ENCODE peak calls at places on chromosomes 6 and 20, in six cellular contexts. One of them, this sample, is unnamed.

GRCh38 chr6:31660998-31661866 is 654 bp upstream of the C6orf47 start:
- DNase-seq in heart right ventricle: no peak
- DNase-seq in cardiac muscle cell: peak
- DNase-seq in pancreas: no peak
- DNase-seq in heart left ventricle: no peak
- DNase-seq in uterus: no peak
- DNase-seq in this sample: no peak

GRCh38 chr6:151847064-151847463 is 39.6 kb downstream of the ESR1 start:
- DNase-seq in heart left ventricle: no peak
- DNase-seq in cardiac muscle cell: peak
- DNase-seq in uterus: no peak
- DNase-seq in pancreas: no peak
- DNase-seq in heart right ventricle: no peak
- DNase-seq in this sample: no peak

GRCh38 chr6:112015725-112016124 is 38.2 kb upstream of the CCN6 start:
- DNase-seq in pancreas: no peak
- DNase-seq in uterus: no peak
- DNase-seq in heart right ventricle: no peak
- DNase-seq in cardiac muscle cell: no peak
- DNase-seq in heart left ventricle: no peak
- DNase-seq in this sample: no peak

GRCh38 chr6:75689576-75689975 is 59.5 kb upstream of the MYO6 start:
- DNase-seq in pancreas: no peak
- DNase-seq in heart left ventricle: no peak
- DNase-seq in heart right ventricle: no peak
- DNase-seq in uterus: no peak
- DNase-seq in cardiac muscle cell: no peak
- DNase-seq in this sample: no peak

GRCh38 chr6:134028438-134028837 is 24.0 kb downstream of the SLC2A12 start:
- DNase-seq in heart right ventricle: no peak
- DNase-seq in uterus: no peak
- DNase-seq in heart left ventricle: no peak
- DNase-seq in pancreas: no peak
- DNase-seq in cardiac muscle cell: no peak
- DNase-seq in this sample: no peak

GRCh38 chr20:57329608-57330221 is at the start of gene SPO11:
- DNase-seq in heart left ventricle: no peak
- DNase-seq in heart right ventricle: no peak
- DNase-seq in uterus: no peak
- DNase-seq in cardiac muscle cell: no peak
- DNase-seq in pancreas: no peak
- DNase-seq in this sample: no peak

GRCh38 chr6:5950448-5950847 is 56.3 kb downstream of the NRN1 start:
- DNase-seq in heart right ventricle: peak
- DNase-seq in pancreas: no peak
- DNase-seq in uterus: no peak
- DNase-seq in heart left ventricle: no peak
- DNase-seq in cardiac muscle cell: peak
- DNase-seq in this sample: no peak

GRCh38 chr20:19024296-19025035 is 188.0 kb upstream of the SLC24A3 start:
- DNase-seq in heart left ventricle: no peak
- DNase-seq in uterus: no peak
- DNase-seq in pancreas: no peak
- DNase-seq in cardiac muscle cell: no peak
- DNase-seq in heart right ventricle: no peak
- DNase-seq in this sample: no peak

GRCh38 chr20:19252670-19253120 is 40.3 kb downstream of the SLC24A3 start:
- DNase-seq in cardiac muscle cell: peak
- DNase-seq in uterus: peak
- DNase-seq in pancreas: no peak
- DNase-seq in heart right ventricle: no peak
- DNase-seq in heart left ventricle: no peak
- DNase-seq in this sample: no peak

GRCh38 chr6:138765896-138766487 is 7.6 kb upstream of the CCDC28A start:
- DNase-seq in cardiac muscle cell: peak
- DNase-seq in pancreas: no peak
- DNase-seq in heart right ventricle: no peak
- DNase-seq in uterus: no peak
- DNase-seq in heart left ventricle: no peak
- DNase-seq in this sample: no peak

GRCh38 chr6:134551245-134551960 is 233.5 kb upstream of the SGK1 start:
- DNase-seq in heart right ventricle: no peak
- DNase-seq in cardiac muscle cell: peak
- DNase-seq in pancreas: no peak
- DNase-seq in uterus: no peak
- DNase-seq in heart left ventricle: no peak
- DNase-seq in this sample: no peak

GRCh38 chr6:48570656-48571055 is 459.7 kb upstream of the PTCHD4 start:
- DNase-seq in heart right ventricle: no peak
- DNase-seq in pancreas: no peak
- DNase-seq in heart left ventricle: no peak
- DNase-seq in cardiac muscle cell: no peak
- DNase-seq in uterus: no peak
- DNase-seq in this sample: no peak

GRCh38 chr20:57426156-57426769 is 35.1 kb downstream of the RBM38 start:
- DNase-seq in cardiac muscle cell: no peak
- DNase-seq in uterus: no peak
- DNase-seq in pancreas: no peak
- DNase-seq in heart left ventricle: no peak
- DNase-seq in heart right ventricle: no peak
- DNase-seq in this sample: no peak

GRCh38 chr6:19714415-19715165 is 122.6 kb upstream of the ID4 start:
- DNase-seq in heart left ventricle: no peak
- DNase-seq in cardiac muscle cell: no peak
- DNase-seq in uterus: no peak
- DNase-seq in heart right ventricle: no peak
- DNase-seq in pancreas: no peak
- DNase-seq in this sample: no peak

GRCh38 chr6:84016029-84016428 is 17.5 kb upstream of the MRAP2 start:
- DNase-seq in cardiac muscle cell: no peak
- DNase-seq in pancreas: no peak
- DNase-seq in uterus: no peak
- DNase-seq in heart right ventricle: no peak
- DNase-seq in heart left ventricle: no peak
- DNase-seq in this sample: no peak

GRCh38 chr6:10363911-10364310 is 51.0 kb downstream of the TFAP2A start:
- DNase-seq in cardiac muscle cell: no peak
- DNase-seq in heart right ventricle: no peak
- DNase-seq in pancreas: no peak
- DNase-seq in heart left ventricle: no peak
- DNase-seq in uterus: no peak
- DNase-seq in this sample: no peak

GRCh38 chr20:4667371-4667773 is 54.3 kb upstream of the PRND start:
- DNase-seq in pancreas: no peak
- DNase-seq in uterus: no peak
- DNase-seq in heart left ventricle: no peak
- DNase-seq in cardiac muscle cell: peak
- DNase-seq in heart right ventricle: no peak
- DNase-seq in this sample: no peak

GRCh38 chr20:5073154-5074049 is 46.4 kb downstream of the PCNA start:
- DNase-seq in cardiac muscle cell: peak
- DNase-seq in pancreas: peak
- DNase-seq in uterus: peak
- DNase-seq in heart right ventricle: peak
- DNase-seq in heart left ventricle: peak
- DNase-seq in this sample: no peak

GRCh38 chr6:43159599-43159998 is 11.5 kb upstream of the SRF start:
- DNase-seq in cardiac muscle cell: no peak
- DNase-seq in uterus: no peak
- DNase-seq in heart right ventricle: no peak
- DNase-seq in pancreas: no peak
- DNase-seq in heart left ventricle: no peak
- DNase-seq in this sample: no peak

GRCh38 chr6:169048185-169048584 is 205.5 kb downstream of the THBS2 start:
- DNase-seq in uterus: no peak
- DNase-seq in heart left ventricle: no peak
- DNase-seq in cardiac muscle cell: no peak
- DNase-seq in heart right ventricle: no peak
- DNase-seq in pancreas: no peak
- DNase-seq in this sample: no peak
- H3K27ac ChIP-seq in uterus: no peak
- H3K27ac ChIP-seq in heart left ventricle: no peak
- H3K27ac ChIP-seq in cardiac muscle cell: no peak
- H3K27ac ChIP-seq in heart right ventricle: no peak
- H3K27ac ChIP-seq in pancreas: no peak
- H3K27ac ChIP-seq in this sample: no peak

GRCh38 chr6:55176958-55177357 is 2.6 kb downstream of the HCRTR2 start:
- DNase-seq in heart left ventricle: no peak
- DNase-seq in uterus: no peak
- DNase-seq in cardiac muscle cell: peak
- DNase-seq in heart right ventricle: no peak
- DNase-seq in pancreas: no peak
- DNase-seq in this sample: no peak

GRCh38 chr6:55175778-55176084 is 1.4 kb downstream of the HCRTR2 start:
- DNase-seq in heart left ventricle: no peak
- DNase-seq in pancreas: no peak
- DNase-seq in heart right ventricle: no peak
- DNase-seq in uterus: no peak
- DNase-seq in cardiac muscle cell: no peak
- DNase-seq in this sample: no peak

GRCh38 chr6:55180258-55180657 is 5.9 kb downstream of the HCRTR2 start:
- DNase-seq in pancreas: no peak
- DNase-seq in uterus: no peak
- DNase-seq in heart left ventricle: no peak
- DNase-seq in cardiac muscle cell: no peak
- DNase-seq in heart right ventricle: no peak
- DNase-seq in this sample: no peak

GRCh38 chr6:55175078-55175777 is 913 bp downstream of the HCRTR2 start:
- DNase-seq in heart right ventricle: no peak
- DNase-seq in heart left ventricle: no peak
- DNase-seq in pancreas: no peak
- DNase-seq in cardiac muscle cell: no peak
- DNase-seq in uterus: no peak
- DNase-seq in this sample: no peak

DNA sequence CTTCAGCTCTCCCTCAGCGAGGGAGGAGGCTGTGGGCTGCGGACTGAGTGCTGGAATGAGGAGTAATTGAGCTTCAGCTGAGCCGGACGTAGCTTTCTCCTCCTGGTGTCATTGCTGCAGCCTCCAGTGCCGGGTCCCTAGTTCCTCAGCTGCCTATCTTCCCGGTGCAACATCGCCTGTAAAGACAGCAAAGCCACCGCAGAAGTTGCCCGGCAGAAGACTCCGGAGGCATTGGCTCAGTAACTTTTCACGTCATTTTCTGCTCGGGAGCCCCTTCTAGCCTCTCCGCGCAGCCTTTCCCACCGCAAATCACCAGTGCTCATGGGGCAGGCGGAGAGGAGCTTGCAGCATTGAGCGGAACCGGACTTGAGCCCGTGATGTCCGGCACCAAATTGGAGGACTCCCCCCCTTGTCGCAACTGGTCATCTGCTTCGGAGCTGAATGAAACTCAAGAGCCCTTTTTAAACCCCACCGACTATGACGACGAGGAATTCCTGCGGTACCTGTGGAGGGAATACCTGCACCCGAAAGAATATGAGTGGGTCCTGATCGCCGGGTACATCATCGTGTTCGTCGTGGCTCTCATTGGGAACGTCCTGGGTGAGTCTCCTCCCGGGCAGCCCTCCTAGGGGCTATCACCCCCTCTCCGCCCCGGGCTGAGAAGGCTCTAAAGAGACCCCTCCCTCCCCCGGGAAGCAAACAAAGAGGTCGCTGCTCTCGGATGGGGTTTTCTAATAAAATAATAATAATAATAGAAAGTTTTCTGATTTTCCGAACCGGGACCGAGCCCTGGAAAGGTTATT is at the start of gene HCRTR2:
- DNase-seq in heart left ventricle: no peak
- DNase-seq in pancreas: no peak
- DNase-seq in heart right ventricle: no peak
- DNase-seq in cardiac muscle cell: peak
- DNase-seq in uterus: no peak
- DNase-seq in this sample: no peak
- H3K4me3 ChIP-seq in heart left ventricle: no peak
- H3K4me3 ChIP-seq in pancreas: no peak
- H3K4me3 ChIP-seq in heart right ventricle: no peak
- H3K4me3 ChIP-seq in cardiac muscle cell: peak
- H3K4me3 ChIP-seq in uterus: no peak
- H3K4me3 ChIP-seq in this sample: no peak

DNA sequence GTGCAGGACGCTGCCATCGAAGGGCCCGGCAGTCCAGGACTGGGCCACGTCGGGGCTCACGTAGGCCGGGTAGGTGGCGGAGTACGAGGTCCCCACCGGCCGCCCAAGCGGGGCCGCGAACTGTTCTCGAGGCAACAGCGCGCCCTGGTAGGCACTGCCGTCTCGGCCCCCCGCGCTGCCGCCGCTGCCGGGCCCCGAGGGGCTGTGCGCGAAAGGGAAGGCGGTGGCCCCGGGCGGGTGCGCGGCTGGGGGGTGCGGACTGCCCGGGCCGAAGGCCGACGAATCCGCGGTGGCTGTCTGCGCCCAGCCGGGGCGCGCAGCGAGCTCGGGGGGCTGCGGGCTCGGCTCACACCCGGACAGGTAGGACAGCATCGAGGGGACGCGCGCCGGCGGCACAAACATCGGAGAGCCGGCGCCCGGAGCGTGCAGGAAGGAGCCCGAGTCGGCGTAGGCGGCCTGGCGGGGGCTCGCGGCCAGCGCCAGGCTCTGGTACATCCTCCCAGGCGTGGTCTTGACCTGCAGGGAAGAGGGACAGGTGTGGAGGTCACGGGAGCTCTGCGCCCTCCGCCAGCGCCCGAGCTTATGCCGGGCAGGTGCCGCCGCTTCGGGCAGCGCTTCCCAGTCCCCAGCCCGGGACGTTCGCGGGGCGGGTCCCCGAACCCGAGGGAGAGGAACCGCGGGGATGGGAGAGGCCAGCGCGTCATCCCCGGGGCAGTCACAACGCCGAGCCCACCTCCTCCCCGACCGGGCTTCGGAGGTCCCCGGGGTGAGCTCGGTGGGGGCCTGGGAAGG is 572 bp downstream of the GATA5 start:
- DNase-seq in heart left ventricle: no peak
- DNase-seq in uterus: no peak
- DNase-seq in pancreas: no peak
- DNase-seq in cardiac muscle cell: no peak
- DNase-seq in heart right ventricle: no peak
- DNase-seq in this sample: no peak
- H3K27ac ChIP-seq in heart left ventricle: no peak
- H3K27ac ChIP-seq in uterus: peak
- H3K27ac ChIP-seq in pancreas: no peak
- H3K27ac ChIP-seq in cardiac muscle cell: peak
- H3K27ac ChIP-seq in heart right ventricle: peak
- H3K27ac ChIP-seq in this sample: no peak

DNA sequence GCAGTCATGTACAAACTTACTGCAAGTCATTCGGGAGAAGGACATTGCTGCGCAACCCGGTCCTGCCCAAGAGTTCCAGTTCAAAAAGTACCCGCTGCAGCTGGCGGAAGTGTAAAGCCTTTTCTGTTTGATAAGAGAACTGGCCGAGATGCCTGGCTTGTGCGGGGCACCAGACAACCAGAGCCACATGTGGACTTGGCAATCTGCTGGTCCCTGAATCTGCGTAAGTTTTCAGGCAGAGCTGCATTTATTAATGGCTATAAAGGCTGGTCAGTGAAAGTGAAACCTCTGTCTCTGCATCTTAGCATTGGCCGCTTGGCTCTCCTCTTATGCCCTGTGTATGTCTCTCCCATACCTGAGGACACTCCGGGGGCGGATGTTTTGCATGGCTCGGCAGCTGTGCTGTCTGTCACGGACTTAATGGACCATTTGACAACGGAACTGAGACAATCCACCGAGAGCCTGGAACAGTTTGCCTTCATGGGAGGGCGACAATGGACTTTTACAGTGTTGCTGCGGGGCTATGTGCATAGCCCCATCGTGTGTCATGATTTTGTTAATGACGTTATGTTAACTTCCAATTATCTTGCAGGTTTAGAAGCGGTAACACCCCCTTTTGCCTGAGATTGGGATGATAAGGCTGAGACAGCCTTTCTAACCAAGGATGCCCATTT is 19.8 kb upstream of the RGS17 start:
- DNase-seq in heart left ventricle: no peak
- DNase-seq in pancreas: no peak
- DNase-seq in cardiac muscle cell: no peak
- DNase-seq in heart right ventricle: no peak
- DNase-seq in uterus: no peak
- DNase-seq in this sample: no peak
- H3K4me3 ChIP-seq in heart left ventricle: no peak
- H3K4me3 ChIP-seq in pancreas: no peak
- H3K4me3 ChIP-seq in cardiac muscle cell: no peak
- H3K4me3 ChIP-seq in heart right ventricle: no peak
- H3K4me3 ChIP-seq in uterus: no peak
- H3K4me3 ChIP-seq in this sample: no peak

This sample was measured in naive thymus-derived CD4-positive, alpha-beta T cell.